ENCODE peak calls at places on chromosomes 3 and 15, in six cellular contexts. L, W, B, H, Z and X are unnamed samples.

GRCh38 chr15:38263996-38264395 is 11.4 kb downstream of the SPRED1 start:
- DNase-seq in L (no peak), W (no peak), B (no peak), H (peak), Z (peak), X (no peak)

GRCh38 chr3:112351823-112352222 is 18.9 kb downstream of the CD200 start:
- DNase-seq in L (no peak), W (no peak), B (no peak), H (no peak), Z (no peak), X (no peak)

GRCh38 chr3:153257673-153258351 is 95.8 kb downstream of the RAP2B start:
- DNase-seq in L (no peak), W (no peak), B (no peak), H (no peak), Z (no peak), X (no peak)

GRCh38 chr3:44318929-44319328 is 19.6 kb upstream of the TCAIM start:
- DNase-seq in L (no peak), W (peak), B (no peak), H (no peak), Z (no peak), X (no peak)

GRCh38 chr15:101538996-101539395 is 49.5 kb upstream of the PCSK6 start:
- DNase-seq in L (no peak), W (no peak), B (no peak), H (no peak), Z (no peak), X (no peak)

GRCh38 chr3:165185707-165186327 is 10.4 kb downstream of the SLITRK3 start:
- DNase-seq in L (peak), W (peak), B (no peak), H (peak), Z (peak), X (peak)

GRCh38 chr3:188345223-188345622 is 191.3 kb downstream of the LPP start:
- DNase-seq in L (no peak), W (no peak), B (no peak), H (peak), Z (peak), X (no peak)

GRCh38 chr3:86982883-86983282 is 8.1 kb downstream of the VGLL3 start:
- DNase-seq in L (no peak), W (no peak), B (no peak), H (peak), Z (peak), X (no peak)

GRCh38 chr15:84588053-84588874 is 12.5 kb upstream of the ZSCAN2 start:
- DNase-seq in L (peak), W (peak), B (peak), H (peak), Z (peak), X (peak)

GRCh38 chr3:133506215-133506901 is 67.1 kb upstream of the CDV3 start:
- DNase-seq in L (peak), W (no peak), B (no peak), H (no peak), Z (no peak), X (no peak)

GRCh38 chr3:114645392-114645791 is 351.6 kb downstream of the TIGIT start:
- DNase-seq in L (no peak), W (no peak), B (no peak), H (peak), Z (peak), X (no peak)

GRCh38 chr3:87503901-87504498 is 227.6 kb upstream of the POU1F1 start:
- DNase-seq in L (no peak), W (no peak), B (no peak), H (peak), Z (peak), X (peak)

GRCh38 chr3:68893600-68894239 is 38.6 kb downstream of the TAFA4 start:
- DNase-seq in L (no peak), W (no peak), B (no peak), H (peak), Z (peak), X (no peak)

GRCh38 chr3:132268956-132269355 is 48.3 kb upstream of the ACP3 start:
- DNase-seq in L (no peak), W (no peak), B (no peak), H (peak), Z (peak), X (no peak)

GRCh38 chr3:122680381-122681293 is at the start of gene PARP14:
- DNase-seq in L (peak), W (no peak), B (peak), H (peak), Z (peak), X (peak)

GRCh38 chr15:89888214-89888804 is 5.5 kb downstream of the AP3S2 start:
- DNase-seq in L (no peak), W (no peak), B (no peak), H (peak), Z (peak), X (no peak)

GRCh38 chr3:161500057-161500836 is 3.6 kb downstream of the OTOL1 start:
- DNase-seq in L (no peak), W (no peak), B (no peak), H (no peak), Z (no peak), X (no peak)

GRCh38 chr3:69419276-69419675 is 33.4 kb upstream of the FRMD4B start:
- DNase-seq in L (no peak), W (no peak), B (no peak), H (no peak), Z (no peak), X (no peak)

GRCh38 chr3:143306419-143306818 is 186.8 kb downstream of the CHST2 start:
- DNase-seq in L (no peak), W (no peak), B (no peak), H (no peak), Z (no peak), X (no peak)

GRCh38 chr3:157501863-157502262 is 1.4 kb downstream of the VEPH1 start:
- DNase-seq in L (no peak), W (peak), B (no peak), H (no peak), Z (no peak), X (peak)

GRCh38 chr3:52245322-52246263 is at the start of gene PPM1M:
- DNase-seq in L (peak), W (no peak), B (peak), H (peak), Z (peak), X (no peak)

GRCh38 chr3:158434412-158435038 is 136.5 kb upstream of the MLF1 start:
- DNase-seq in L (no peak), W (peak), B (no peak), H (peak), Z (peak), X (peak)

GRCh38 chr15:98505611-98506031 is 142.7 kb upstream of the IGF1R start:
- DNase-seq in L (no peak), W (no peak), B (no peak), H (peak), Z (no peak), X (no peak)

GRCh38 chr3:149770246-149770645 is 18.0 kb upstream of the COMMD2 start:
- DNase-seq in L (no peak), W (no peak), B (no peak), H (no peak), Z (no peak), X (no peak)

GRCh38 chr3:177624523-177625495 is 427.5 kb upstream of the TBL1XR1 start:
- DNase-seq in L (no peak), W (no peak), B (no peak), H (no peak), Z (no peak), X (no peak)

GRCh38 chr15:56844463-56844862 is 74.0 kb upstream of the TCF12 start:
- DNase-seq in L (no peak), W (no peak), B (no peak), H (no peak), Z (no peak), X (no peak)

GRCh38 chr15:73564255-73564654 is 68.9 kb downstream of the NPTN start:
- DNase-seq in L (no peak), W (peak), B (no peak), H (peak), Z (peak), X (no peak)

GRCh38 chr3:55320928-55321327 is 166.2 kb downstream of the WNT5A start:
- DNase-seq in L (no peak), W (no peak), B (no peak), H (peak), Z (no peak), X (no peak)

DNA sequence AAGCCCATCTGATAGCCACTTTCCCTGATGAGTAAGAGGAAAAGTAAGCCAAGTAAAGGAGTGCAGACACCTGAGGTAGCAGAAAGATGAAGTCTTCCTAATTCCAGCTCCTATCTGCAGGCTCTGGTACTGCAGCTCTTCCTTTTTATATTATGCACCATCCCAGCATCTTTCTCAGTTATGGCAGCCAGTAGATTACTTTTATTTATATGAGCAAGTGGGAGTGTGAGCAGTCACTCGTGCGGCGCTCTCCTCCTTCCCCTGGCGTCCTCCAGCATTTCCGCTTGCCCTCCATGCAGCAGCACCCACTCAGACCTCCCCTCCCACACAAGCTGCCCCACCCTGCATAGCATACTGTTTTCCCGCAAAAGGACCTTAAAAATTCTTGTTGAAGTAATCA is 465.9 kb upstream of the DPPA4 start:
- DNase-seq in L (no peak), W (no peak), B (no peak), H (no peak), Z (no peak), X (no peak)
- TF ChIP-seq CTCF in L (no peak), W (peak), B (no peak), H (peak), Z (no peak), X (peak)

GRCh38 chr3:38004415-38005075 is 14.0 kb downstream of the VILL start:
- DNase-seq in L (no peak), W (peak), B (peak), H (peak), Z (peak), X (peak)
- TF ChIP-seq CTCF in L (peak), W (no peak), B (peak), H (peak), Z (peak), X (peak)

GRCh38 chr3:71926242-71926560 is 141.3 kb upstream of the PROK2 start:
- DNase-seq in L (no peak), W (no peak), B (no peak), H (peak), Z (peak), X (no peak)
- TF ChIP-seq CTCF in L (peak), W (no peak), B (peak), H (peak), Z (peak), X (peak)

DNA sequence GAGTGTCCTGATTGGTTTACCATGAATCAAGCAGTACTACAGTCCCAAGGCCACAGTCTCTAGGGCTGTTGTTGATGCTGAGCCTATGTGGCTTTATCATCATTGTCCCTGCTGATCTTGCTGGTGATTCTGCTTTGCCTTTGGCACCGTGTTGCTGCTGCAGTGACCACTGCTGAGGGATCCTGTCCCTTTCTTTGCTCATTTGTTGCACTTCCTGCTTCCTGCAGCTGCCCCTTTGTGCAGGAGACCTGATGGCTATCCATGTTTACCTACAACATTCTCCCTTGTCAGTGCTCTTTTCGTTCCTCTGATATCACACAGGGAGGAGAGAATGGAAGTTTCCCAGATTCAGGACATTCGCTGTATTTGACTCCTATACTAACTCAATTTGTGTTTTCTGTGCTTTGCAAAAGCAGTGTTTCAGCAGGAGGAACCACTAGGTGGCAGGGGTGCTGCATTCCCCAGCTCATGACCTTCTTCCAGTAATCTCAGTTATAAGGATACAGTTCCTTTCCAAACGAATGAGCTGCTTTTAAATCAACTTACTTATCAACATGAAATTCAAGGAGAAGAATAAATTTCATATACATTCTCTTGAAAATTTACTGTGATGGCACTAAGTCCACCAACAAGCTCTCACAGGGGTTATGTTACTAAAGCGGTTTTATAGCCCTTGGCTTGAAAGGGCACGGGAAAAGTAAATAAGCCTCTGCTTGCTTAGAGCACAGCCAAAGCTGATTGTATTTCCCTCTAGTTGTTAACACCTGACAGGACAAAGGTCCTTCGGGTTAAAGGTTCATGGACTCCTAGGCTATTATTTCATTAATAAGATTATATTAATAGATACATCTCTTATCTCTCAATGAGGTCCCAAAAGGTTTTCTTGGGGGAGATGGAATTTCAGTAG is 9.7 kb upstream of the THUMPD3 start:
- DNase-seq in L (peak), W (peak), B (peak), H (peak), Z (peak), X (peak)
- TF ChIP-seq CTCF in L (peak), W (peak), B (peak), H (peak), Z (peak), X (peak)

GRCh38 chr3:129424185-129424841 is 4.1 kb downstream of the EFCAB12 start:
- DNase-seq in L (no peak), W (no peak), B (no peak), H (no peak), Z (peak), X (no peak)
- TF ChIP-seq CTCF in L (no peak), W (no peak), B (no peak), H (no peak), Z (no peak), X (no peak)

DNA sequence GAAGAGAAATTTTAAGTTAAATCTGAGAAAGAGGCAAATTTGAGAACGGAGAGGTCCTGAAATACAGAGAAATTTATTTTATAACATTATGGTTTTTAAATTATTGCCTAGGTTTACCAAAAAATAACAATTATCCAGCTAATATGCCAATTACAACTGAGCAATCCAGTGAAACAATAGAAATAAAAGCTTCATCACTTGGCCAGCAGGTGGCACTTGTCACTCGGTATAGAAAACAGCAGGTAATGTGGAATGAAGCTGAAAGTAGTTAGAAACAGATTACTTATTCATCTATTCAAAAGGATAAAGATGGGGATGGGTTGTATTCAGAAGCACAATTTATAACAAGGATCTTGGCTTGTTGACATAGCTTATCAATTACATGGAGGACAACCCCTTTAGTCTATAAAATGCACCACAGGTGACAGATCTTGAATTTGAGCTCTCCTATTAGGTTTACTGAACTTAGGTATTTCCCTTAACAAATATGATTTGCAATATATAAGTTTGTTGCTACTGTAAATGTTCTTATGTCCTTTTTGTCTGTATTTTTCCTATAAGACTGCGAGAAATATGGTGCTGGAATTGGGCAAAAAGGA is 70.1 kb upstream of the GUCA1C start:
- DNase-seq in L (peak), W (peak), B (peak), H (peak), Z (peak), X (peak)
- TF ChIP-seq CTCF in L (peak), W (peak), B (peak), H (peak), Z (peak), X (peak)

DNA sequence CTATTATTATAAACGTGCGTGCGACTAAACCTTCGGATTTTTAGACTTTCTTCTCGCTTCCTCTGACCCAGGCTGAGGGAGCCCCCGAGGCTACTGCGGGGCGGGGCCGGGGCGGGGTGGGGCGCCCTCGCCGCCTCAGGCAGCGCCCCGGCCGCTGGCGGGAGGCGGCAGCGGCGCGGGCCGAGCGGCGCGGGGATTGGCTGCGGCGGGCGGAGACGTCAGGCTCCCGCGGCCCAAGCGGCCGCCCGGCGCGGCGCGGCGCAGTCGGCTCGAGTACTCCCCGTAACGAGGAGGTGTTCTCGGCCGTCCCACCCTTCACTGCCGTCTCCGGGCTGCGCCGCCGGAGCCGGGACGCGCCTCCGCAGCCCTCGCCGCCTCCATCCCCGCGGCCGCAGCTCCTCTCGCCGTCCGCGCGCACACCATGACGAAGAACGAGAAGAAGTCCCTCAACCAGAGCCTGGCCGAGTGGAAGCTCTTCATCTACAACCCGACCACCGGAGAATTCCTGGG is at the start of gene ATP1B3:
- DNase-seq in L (peak), W (peak), B (peak), H (peak), Z (peak), X (peak)
- TF ChIP-seq CTCF in L (no peak), W (no peak), B (no peak), H (no peak), Z (no peak), X (no peak)

DNA sequence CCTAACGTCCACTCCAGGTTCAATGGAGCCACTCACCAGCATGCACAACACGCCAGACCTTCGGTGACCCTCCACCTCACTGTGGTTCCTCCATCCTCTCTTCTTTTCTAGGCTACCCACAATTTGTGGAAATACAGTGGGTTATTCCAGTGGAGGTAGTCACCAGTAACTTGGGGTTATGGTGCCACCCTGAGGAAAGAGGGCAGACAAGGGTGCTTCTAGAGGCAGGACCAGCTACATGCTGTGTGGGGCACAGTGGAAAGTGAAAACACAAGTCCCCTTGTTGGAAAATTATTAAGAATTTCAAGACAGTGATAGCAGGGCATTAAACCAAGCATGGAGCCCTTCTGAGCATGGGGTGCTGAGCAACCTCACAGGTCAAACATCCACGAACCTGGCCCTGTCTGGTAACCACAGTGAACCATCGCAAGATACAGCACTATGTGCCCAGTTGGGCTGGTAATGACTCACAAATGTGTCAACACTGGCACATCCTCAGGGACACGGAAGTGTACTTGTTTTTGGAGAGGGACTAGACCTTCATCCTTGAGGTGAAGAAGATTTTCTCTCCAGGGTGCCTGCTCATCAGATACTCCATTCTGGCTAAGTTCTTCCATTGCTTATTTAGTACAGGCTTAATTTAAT is 166.7 kb downstream of the STT3B start:
- DNase-seq in L (no peak), W (no peak), B (no peak), H (peak), Z (no peak), X (no peak)
- TF ChIP-seq CTCF in L (no peak), W (no peak), B (no peak), H (no peak), Z (no peak), X (no peak)

DNA sequence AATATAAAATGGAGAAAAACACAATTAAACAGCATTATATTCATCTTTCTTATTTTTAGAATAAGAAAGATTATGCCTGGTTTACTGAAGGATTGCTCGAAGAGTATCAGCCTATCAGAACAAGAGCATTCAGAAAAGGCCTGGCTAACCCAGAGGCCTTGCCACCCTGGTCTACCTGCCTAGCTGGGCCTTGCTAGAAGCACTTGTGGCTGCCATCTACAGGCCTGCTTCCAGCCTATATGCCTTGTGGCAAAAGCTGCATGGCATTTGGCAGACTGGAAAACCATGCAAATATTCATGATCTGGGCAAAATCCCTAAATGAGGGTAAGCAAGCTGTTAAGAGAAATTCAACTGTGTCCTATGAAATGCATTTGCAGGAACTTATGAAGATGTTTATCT is 9.3 kb upstream of the ATP13A4 start:
- DNase-seq in L (no peak), W (no peak), B (no peak), H (no peak), Z (no peak), X (no peak)
- TF ChIP-seq CTCF in L (no peak), W (no peak), B (no peak), H (no peak), Z (no peak), X (no peak)

DNA sequence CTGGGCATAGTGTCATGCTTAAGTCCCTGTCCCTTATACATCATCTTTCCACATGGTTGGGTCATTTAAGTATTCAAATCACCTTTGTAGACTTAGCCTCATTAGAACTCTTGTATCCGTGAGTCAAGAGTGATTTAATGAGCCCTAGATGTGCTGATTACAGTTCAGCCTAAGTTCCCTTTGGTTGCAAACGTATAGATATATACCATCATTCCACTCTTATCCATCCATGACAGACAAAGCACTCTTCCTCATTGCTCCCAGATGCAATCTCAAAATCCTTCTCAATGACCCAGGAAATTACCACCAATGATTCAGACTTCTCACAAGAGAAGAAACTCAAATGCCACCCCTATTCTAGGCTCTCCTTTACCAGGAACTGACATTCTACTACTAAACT is 50.2 kb upstream of the C3orf49 start:
- DNase-seq in L (no peak), W (no peak), B (no peak), H (no peak), Z (no peak), X (no peak)
- TF ChIP-seq CTCF in L (no peak), W (no peak), B (no peak), H (no peak), Z (no peak), X (no peak)